ENCODE peak calls at places on chromosome 19, in five cellular contexts. N is lung, W is SJSA1, L is lower lobe of right lung, Z is psoas muscle. F is an unnamed sample.

GRCh38 chr19:47469719-47470118 is 2.0 kb downstream of the SLC8A2 start:
- DNase-seq in N (no peak), W (no peak), L (no peak), Z (peak; percentile 49), F (no peak)

GRCh38 chr19:1933942-1934341 is 7.0 kb upstream of the CSNK1G2 start:
- DNase-seq in N (no peak), W (no peak), L (no peak), Z (no peak), F (no peak)

GRCh38 chr19:2719910-2720776 is 1.0 kb downstream of the DIRAS1 start:
- DNase-seq in N (no peak), W (no peak), L (peak; percentile 44), Z (no peak), F (no peak)

GRCh38 chr19:33403221-33403972 is 29.9 kb downstream of the CEBPG start:
- DNase-seq in N (peak; percentile 55), W (peak; percentile 79), L (peak; percentile 71), Z (peak; percentile 55), F (peak; percentile 82)

GRCh38 chr19:27393591-27393990 is 1819.4 kb downstream of the UQCRFS1 start:
- DNase-seq in N (no peak), W (no peak), L (no peak), Z (no peak), F (no peak)

GRCh38 chr19:19475845-19476828 is 39.2 kb downstream of the TSSK6 start:
- DNase-seq in N (no peak), W (no peak), L (no peak), Z (peak; percentile 52), F (no peak)

GRCh38 chr19:1767464-1767933 is 14.2 kb downstream of the ONECUT3 start:
- DNase-seq in N (peak; percentile 44), W (peak; percentile 49), L (no peak), Z (no peak), F (peak; percentile 47)

GRCh38 chr19:7928741-7929701 is 3.1 kb upstream of the CTXN1 start:
- DNase-seq in N (no peak), W (peak; percentile 86), L (peak; percentile 61), Z (peak; percentile 74), F (peak; percentile 54)

GRCh38 chr19:41235480-41235879 is 16.5 kb downstream of the AXL start:
- DNase-seq in N (no peak), W (no peak), L (no peak), Z (no peak), F (no peak)

GRCh38 chr19:1610579-1610978 is 5.3 kb upstream of the UQCR11 start:
- DNase-seq in N (no peak), W (no peak), L (no peak), Z (no peak), F (no peak)

GRCh38 chr19:16232127-16232526 is 34.4 kb downstream of the AP1M1 start:
- DNase-seq in N (no peak), W (no peak), L (no peak), Z (no peak), F (no peak)

GRCh38 chr19:16951529-16951928 is 62.7 kb downstream of the F2RL3 start:
- DNase-seq in N (no peak), W (no peak), L (no peak), Z (no peak), F (no peak)

GRCh38 chr19:39563408-39563807 is 23.4 kb upstream of the EID2 start:
- DNase-seq in N (no peak), W (peak; percentile 11), L (no peak), Z (no peak), F (no peak)

GRCh38 chr19:55830656-55831055 is 1.1 kb downstream of the NLRP11 start:
- DNase-seq in N (no peak), W (no peak), L (no peak), Z (no peak), F (no peak)

GRCh38 chr19:39444598-39445257 is 654 bp upstream of the SUPT5H start:
- DNase-seq in N (no peak), W (no peak), L (no peak), Z (no peak), F (no peak)

GRCh38 chr19:4454952-4455738 is 2.4 kb downstream of the UBXN6 start:
- DNase-seq in N (no peak), W (no peak), L (no peak), Z (peak; percentile 70), F (no peak)

GRCh38 chr19:3344608-3345598 is 21.5 kb upstream of the NFIC start:
- DNase-seq in N (no peak), W (no peak), L (no peak), Z (no peak), F (no peak)

GRCh38 chr19:7482584-7483439 is 6.0 kb downstream of the PEX11G start:
- DNase-seq in N (no peak), W (no peak), L (peak; percentile 68), Z (no peak), F (no peak)

GRCh38 chr19:8821748-8822241 is 10.3 kb downstream of the ZNF558 start:
- DNase-seq in N (no peak), W (no peak), L (no peak), Z (no peak), F (no peak)

GRCh38 chr19:5166262-5166661 is 174.3 kb downstream of the PTPRS start:
- DNase-seq in N (no peak), W (no peak), L (no peak), Z (no peak), F (no peak)

GRCh38 chr19:30119180-30119920 is 177.3 kb downstream of the URI1 start:
- DNase-seq in N (no peak), W (no peak), L (no peak), Z (no peak), F (no peak)

GRCh38 chr19:3516675-3517207 is 10.6 kb downstream of the FZR1 start:
- DNase-seq in N (no peak), W (no peak), L (no peak), Z (no peak), F (peak; percentile 91)

GRCh38 chr19:15111758-15112157 is 4.6 kb downstream of the SYDE1 start:
- DNase-seq in N (no peak), W (no peak), L (no peak), Z (no peak), F (no peak)

GRCh38 chr19:38765214-38765613 is 8.1 kb downstream of the LGALS7 start:
- DNase-seq in N (no peak), W (no peak), L (no peak), Z (no peak), F (no peak)

GRCh38 chr19:1010586-1011510 is 10.1 kb downstream of the TMEM259 start:
- DNase-seq in N (no peak), W (no peak), L (no peak), Z (peak; percentile 52), F (peak; percentile 27)

GRCh38 chr19:3665681-3666544 is 34.4 kb downstream of the PIP5K1C start:
- DNase-seq in N (peak; percentile 68), W (peak; percentile 52), L (peak; percentile 76), Z (peak; percentile 84), F (peak; percentile 68)

GRCh38 chr19:42529248-42529764 is 1.0 kb upstream of the CEACAM1 start:
- DNase-seq in N (peak; percentile 66), W (peak; percentile 45), L (peak; percentile 65), Z (peak; percentile 62), F (peak; percentile 77)

GRCh38 chr19:42531313-42531712 is 3.0 kb upstream of the CEACAM1 start:
- DNase-seq in N (no peak), W (no peak), L (no peak), Z (no peak), F (no peak)

GRCh38 chr19:42532881-42533280 is 4.6 kb upstream of the CEACAM1 start:
- DNase-seq in N (no peak), W (no peak), L (no peak), Z (no peak), F (no peak)

GRCh38 chr19:42524943-42525342 is 3.3 kb downstream of the CEACAM1 start:
- DNase-seq in N (no peak), W (no peak), L (no peak), Z (no peak), F (no peak)

DNA sequence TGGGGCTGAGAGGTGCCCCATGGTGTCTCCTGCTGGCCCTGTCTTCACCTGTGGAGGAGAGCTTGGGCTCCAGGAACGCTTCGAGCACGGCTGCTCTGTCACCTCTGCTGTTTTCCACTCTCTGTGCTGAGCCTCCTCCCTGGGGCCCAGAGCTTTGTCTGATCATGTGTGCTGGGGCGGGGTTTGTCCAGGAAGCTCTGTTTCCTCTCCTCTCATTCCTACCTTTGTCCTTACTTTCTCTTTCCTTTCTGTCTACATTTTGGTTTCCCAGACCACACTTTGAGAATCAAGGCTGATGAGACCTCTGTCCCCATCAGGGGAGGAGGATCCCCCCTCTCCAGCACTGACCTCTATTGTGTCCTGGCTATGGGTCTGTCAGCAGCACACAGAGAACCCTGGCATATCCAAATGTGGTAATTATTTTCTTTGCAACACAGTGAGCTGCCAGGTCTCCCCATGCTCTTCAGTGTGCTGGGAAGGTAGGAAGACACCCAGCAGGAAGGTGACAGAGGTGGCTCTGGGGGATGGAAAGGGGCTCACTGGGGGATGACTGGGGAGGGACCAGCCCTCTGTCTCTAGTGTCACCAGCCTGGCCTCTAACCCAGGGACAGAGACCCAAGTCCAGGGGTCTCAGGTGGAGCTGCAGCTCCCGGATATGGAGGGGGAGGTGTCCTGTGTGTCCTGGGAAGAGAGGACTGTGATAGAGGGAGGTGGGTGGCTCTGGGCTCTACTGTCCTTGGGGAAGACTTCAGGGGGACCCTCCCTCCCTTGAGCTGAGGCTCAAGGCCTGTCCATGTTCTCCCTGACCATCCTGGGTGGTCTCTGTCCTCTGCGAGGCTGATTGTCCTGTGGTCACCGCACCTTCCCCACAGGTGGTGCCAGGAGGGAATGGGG is at the start of gene CEACAM1:
- DNase-seq in N (peak; percentile 51), W (no peak), L (peak; percentile 71), Z (no peak), F (peak; percentile 89)
- H3K27ac ChIP-seq in N (no peak within 1 kb of the TSS), W (no peak within 1 kb of the TSS), L (peak within 1 kb of the TSS; percentile 74), Z (peak within 1 kb of the TSS; percentile 46), F (peak within 1 kb of the TSS; percentile 90)

DNA sequence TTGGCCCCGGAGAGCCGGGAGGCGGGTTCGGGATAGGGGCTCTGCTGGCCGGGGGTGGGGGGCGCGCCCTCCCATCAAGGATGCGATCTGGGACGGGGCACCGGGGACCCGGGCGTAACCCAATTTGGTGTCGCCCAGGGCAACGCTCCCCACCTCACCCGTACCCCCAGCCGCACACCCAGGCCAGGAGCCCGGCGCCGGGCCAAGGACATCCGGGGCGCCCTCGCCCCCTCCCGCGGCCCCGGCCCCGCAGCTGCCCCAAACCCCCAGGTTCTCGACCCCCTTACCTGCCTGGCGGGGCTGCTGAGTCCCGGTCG is 525 bp downstream of the SHANK1 start:
- DNase-seq in N (no peak), W (no peak), L (no peak), Z (no peak), F (no peak)
- H3K4me3 ChIP-seq in N (no peak overlapping the region), W (no peak overlapping the region), L (peak overlapping the region; percentile 27), Z (peak overlapping the region; percentile 32), F (no peak overlapping the region)

GRCh38 chr19:53365899-53366493 is 491 bp downstream of the ZNF525 start:
- DNase-seq in N (peak; percentile 29), W (peak; percentile 57), L (peak; percentile 46), Z (peak; percentile 57), F (peak; percentile 25)
- H3K27ac ChIP-seq in N (peak overlapping the region; percentile 82), W (no peak overlapping the region), L (peak overlapping the region; percentile 66), Z (peak overlapping the region; percentile 46), F (no peak overlapping the region)

DNA sequence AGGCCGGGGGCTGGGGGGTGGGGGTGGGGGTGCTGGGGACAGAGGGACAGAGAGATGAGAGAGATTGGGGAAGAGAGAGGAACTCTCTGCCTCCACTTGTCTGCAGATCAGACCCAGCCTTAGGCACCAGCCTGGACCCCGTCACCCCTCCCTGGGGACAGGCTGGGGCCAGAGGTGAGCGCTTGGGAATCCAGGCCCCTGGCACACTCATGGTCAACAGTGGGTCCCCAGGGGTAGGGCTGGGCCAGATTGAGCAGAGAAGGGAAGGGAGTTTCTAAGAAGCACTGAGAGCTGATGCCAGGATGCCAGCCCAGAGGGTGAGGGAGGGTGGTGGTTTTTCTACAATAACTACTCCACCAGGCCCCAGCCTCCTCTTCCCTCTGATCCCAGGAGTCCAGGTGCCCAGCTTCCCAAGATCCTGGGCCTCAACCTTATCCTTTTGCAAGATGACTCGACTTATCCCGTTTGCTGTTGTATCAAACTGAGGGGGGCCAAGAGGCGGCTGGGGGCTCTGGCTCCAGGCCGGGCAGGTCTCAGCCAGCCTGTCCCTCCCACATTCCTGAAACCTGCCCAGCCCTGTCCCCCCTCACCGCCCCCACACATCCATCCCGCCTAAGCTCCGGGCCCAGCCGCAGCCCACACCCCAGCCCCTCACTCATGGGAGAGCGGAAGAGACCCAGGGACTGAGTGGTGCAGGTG is 1.1 kb downstream of the BCAM start:
- DNase-seq in N (no peak), W (no peak), L (no peak), Z (no peak), F (no peak)
- H3K4me3 ChIP-seq in N (peak overlapping the region; percentile 18), W (no peak overlapping the region), L (peak overlapping the region; percentile 71), Z (peak overlapping the region; percentile 78), F (no peak overlapping the region)

F was measured in right lobe of liver.